ENCODE peak calls at places on chromosomes 12 and 14, in five cellular contexts. N is uterus, W is heart right ventricle, R is pancreas, Z is colonic mucosa. T is an unnamed sample.

GRCh38 chr14:37594238-37594915 is 672 bp downstream of the FOXA1 start:
- DNase-seq in N (no peak), W (peak; percentile 34), R (peak; percentile 59), Z (peak; percentile 91), T (peak; percentile 95)

GRCh38 chr12:125161712-125162023 is 96.4 kb downstream of the AACS start:
- DNase-seq in N (no peak), W (no peak), R (no peak), Z (no peak), T (no peak)

GRCh38 chr12:59036973-59037807 is 116.9 kb upstream of the LRIG3 start:
- DNase-seq in N (no peak), W (no peak), R (no peak), Z (no peak), T (no peak)

GRCh38 chr12:47758834-47759690 is at the start of gene RAPGEF3:
- DNase-seq in N (peak; percentile 84), W (peak; percentile 89), R (peak; percentile 95), Z (peak; percentile 89), T (peak; percentile 87)

GRCh38 chr12:117098361-117099217 is 627 bp downstream of the TESC start:
- DNase-seq in N (no peak), W (no peak), R (peak; percentile 93), Z (no peak), T (no peak)

GRCh38 chr14:23544511-23545447 is 6.8 kb downstream of the ZFHX2 start:
- DNase-seq in N (no peak), W (peak; percentile 66), R (no peak), Z (peak; percentile 52), T (peak; percentile 70)

GRCh38 chr12:67957383-67957782 is 31.9 kb upstream of the IFNG-AS1 start:
- DNase-seq in N (no peak), W (no peak), R (no peak), Z (no peak), T (no peak)

GRCh38 chr12:48988030-48988649 is 10.0 kb downstream of the WNT1 start:
- DNase-seq in N (no peak), W (no peak), R (peak; percentile 76), Z (peak; percentile 76), T (peak; percentile 53)

GRCh38 chr12:112852810-112853209 is 54.0 kb upstream of the OAS1 start:
- DNase-seq in N (no peak), W (no peak), R (no peak), Z (no peak), T (no peak)

GRCh38 chr14:75282166-75282547 is 3.5 kb downstream of the FOS start:
- DNase-seq in N (no peak), W (no peak), R (no peak), Z (no peak), T (peak; percentile 35)

GRCh38 chr12:44285321-44285720 is 449.4 kb downstream of the TMEM117 start:
- DNase-seq in N (no peak), W (no peak), R (no peak), Z (no peak), T (peak; percentile 2)

GRCh38 chr12:47837190-47838171 is 17.8 kb upstream of the HDAC7 start:
- DNase-seq in N (peak; percentile 79), W (peak; percentile 75), R (peak; percentile 76), Z (peak; percentile 73), T (peak; percentile 78)

GRCh38 chr12:117452071-117452470 is 90.6 kb upstream of the NOS1 start:
- DNase-seq in N (no peak), W (no peak), R (no peak), Z (no peak), T (no peak)

GRCh38 chr14:38839743-38840375 is 263.2 kb downstream of the SEC23A start:
- DNase-seq in N (no peak), W (no peak), R (no peak), Z (peak; percentile 29), T (peak; percentile 34)

GRCh38 chr14:97116546-97116945 is 319.4 kb downstream of the VRK1 start:
- DNase-seq in N (no peak), W (no peak), R (no peak), Z (no peak), T (no peak)

GRCh38 chr14:53615254-53615653 is 341.4 kb downstream of the BMP4 start:
- DNase-seq in N (no peak), W (no peak), R (no peak), Z (no peak), T (no peak)

GRCh38 chr14:93962701-93963601 is 13.4 kb downstream of the ASB2 start:
- DNase-seq in N (no peak), W (no peak), R (no peak), Z (no peak), T (peak; percentile 44)

GRCh38 chr12:52581066-52581465 is 7.4 kb upstream of the KRT74 start:
- DNase-seq in N (no peak), W (no peak), R (no peak), Z (no peak), T (no peak)

GRCh38 chr14:104598461-104599273 is 5.9 kb downstream of the TMEM179 start:
- DNase-seq in N (no peak), W (peak; percentile 2), R (peak; percentile 43), Z (no peak), T (no peak)

GRCh38 chr12:14367097-14367661 is 1.7 kb downstream of the ATF7IP start:
- DNase-seq in N (no peak), W (no peak), R (no peak), Z (no peak), T (peak; percentile 44)

GRCh38 chr12:51270067-51270846 is at the start of gene SMAGP:
- DNase-seq in N (peak; percentile 31), W (peak; percentile 64), R (peak; percentile 92), Z (peak; percentile 86), T (peak; percentile 76)

GRCh38 chr14:60396718-60397343 is 89.0 kb downstream of the C14orf39 start:
- DNase-seq in N (no peak), W (no peak), R (no peak), Z (no peak), T (no peak)

GRCh38 chr12:121184425-121184824 is 25.5 kb upstream of the P2RX4 start:
- DNase-seq in N (no peak), W (no peak), R (peak; percentile 50), Z (no peak), T (no peak)

GRCh38 chr14:100086361-100086760 is 21.1 kb downstream of the EVL start:
- DNase-seq in N (no peak), W (no peak), R (no peak), Z (no peak), T (no peak)

GRCh38 chr12:49519574-49519936 is 19.3 kb upstream of the KCNH3 start:
- DNase-seq in N (no peak), W (no peak), R (no peak), Z (no peak), T (no peak)

GRCh38 chr14:77099425-77100167 is 1.5 kb downstream of the CIPC start:
- DNase-seq in N (no peak), W (peak; percentile 44), R (no peak), Z (peak; percentile 50), T (peak; percentile 81)

GRCh38 chr12:14905269-14906004 is 19.8 kb upstream of the MGP start:
- DNase-seq in N (no peak), W (peak; percentile 65), R (no peak), Z (no peak), T (no peak)

GRCh38 chr12:94100254-94100653 is 48.1 kb upstream of the PLXNC1 start:
- DNase-seq in N (peak; percentile 70), W (no peak), R (no peak), Z (no peak), T (peak; percentile 75)

GRCh38 chr12:94783862-94784261 is 133.5 kb upstream of the TMCC3 start:
- DNase-seq in N (no peak), W (no peak), R (no peak), Z (no peak), T (no peak)

GRCh38 chr14:22025884-22026283 is 352.3 kb upstream of the OR4E1 start:
- DNase-seq in N (no peak), W (no peak), R (no peak), Z (no peak), T (no peak)
- H3K27me3 ChIP-seq in N (no peaks in the 10 kb centered on the region), W (peaks cover 17% of the 10 kb centered on the region), R (no peaks in the 10 kb centered on the region), Z (no peaks in the 10 kb centered on the region), T (no peaks in the 10 kb centered on the region)

DNA sequence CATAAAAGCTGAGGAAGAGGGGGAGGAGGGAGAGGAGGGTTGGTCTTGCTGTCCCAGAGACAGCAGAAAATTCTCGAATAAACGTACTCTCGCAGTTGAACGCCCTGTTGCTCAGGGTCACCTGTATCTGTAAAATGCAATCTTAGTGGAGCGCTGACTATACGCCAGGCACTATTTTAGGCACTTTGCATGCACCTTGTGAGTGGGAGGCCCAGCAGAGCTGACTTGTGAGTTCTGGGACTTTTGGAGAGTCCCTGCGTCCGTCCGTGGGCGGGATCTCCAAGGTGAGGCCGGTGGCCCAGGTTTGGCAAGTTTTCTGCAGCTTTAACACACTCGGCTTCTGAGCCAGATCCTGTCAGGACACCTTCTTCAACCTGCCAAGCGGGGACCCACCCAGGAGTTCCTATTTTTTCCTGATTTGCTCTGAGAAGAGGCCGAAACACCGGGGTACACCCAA is 32.5 kb upstream of the PLEKHG6 start:
- DNase-seq in N (peak; percentile 54), W (no peak), R (no peak), Z (peak; percentile 71), T (no peak)
- H3K4me3 ChIP-seq in N (peak overlapping the region; percentile 53), W (peak overlapping the region; percentile 68), R (peak overlapping the region; percentile 31), Z (peak overlapping the region; percentile 34), T (peak overlapping the region; percentile 36)

DNA sequence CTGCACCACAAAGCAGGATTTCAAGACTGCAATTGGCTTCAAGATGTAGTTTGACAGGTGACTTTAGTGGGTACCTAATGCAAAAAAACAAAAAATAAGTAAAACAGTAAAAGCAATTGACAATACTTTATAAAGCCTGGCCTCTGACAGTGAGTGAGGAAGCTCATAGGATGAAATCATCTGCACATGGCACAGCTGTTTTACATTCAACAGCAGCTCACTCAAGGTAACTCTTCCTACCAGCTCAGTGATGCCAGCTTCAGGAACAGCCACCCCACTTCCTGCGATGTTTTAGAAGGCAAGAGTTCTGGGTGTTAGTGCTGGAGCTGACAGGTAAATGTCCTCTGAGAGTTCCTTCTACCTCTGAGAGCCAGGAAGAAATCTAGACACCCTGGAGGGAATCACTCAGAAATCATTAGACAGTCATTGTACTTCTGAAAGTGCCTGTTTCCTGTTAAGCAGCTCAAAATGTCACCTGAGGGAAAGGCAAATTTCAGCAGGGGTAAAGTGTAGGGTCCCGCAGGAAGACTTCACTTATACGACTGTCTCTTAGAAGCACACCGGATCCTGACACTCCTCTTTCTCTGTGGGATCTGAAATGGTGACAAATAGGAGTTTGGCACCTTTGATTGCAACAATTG is 99.9 kb downstream of the FOXN3 start:
- DNase-seq in N (no peak), W (no peak), R (no peak), Z (no peak), T (no peak)
- H3K9me3 ChIP-seq in N (no peaks in the 10 kb centered on the region), W (no peaks in the 10 kb centered on the region), R (no peaks in the 10 kb centered on the region), Z (no peaks in the 10 kb centered on the region), T (no peaks in the 10 kb centered on the region)

GRCh38 chr12:130155416-130156073 is 6.7 kb upstream of the FZD10 start:
- DNase-seq in N (no peak), W (no peak), R (no peak), Z (no peak), T (no peak)

GRCh38 chr12:130153803-130154202 is 8.5 kb upstream of the FZD10 start:
- DNase-seq in N (no peak), W (no peak), R (no peak), Z (no peak), T (no peak)

GRCh38 chr12:130154276-130154675 is 8.0 kb upstream of the FZD10 start:
- DNase-seq in N (no peak), W (no peak), R (no peak), Z (no peak), T (no peak)

GRCh38 chr12:130147875-130148596 is 14.2 kb upstream of the FZD10 start:
- DNase-seq in N (no peak), W (no peak), R (no peak), Z (no peak), T (no peak)

DNA sequence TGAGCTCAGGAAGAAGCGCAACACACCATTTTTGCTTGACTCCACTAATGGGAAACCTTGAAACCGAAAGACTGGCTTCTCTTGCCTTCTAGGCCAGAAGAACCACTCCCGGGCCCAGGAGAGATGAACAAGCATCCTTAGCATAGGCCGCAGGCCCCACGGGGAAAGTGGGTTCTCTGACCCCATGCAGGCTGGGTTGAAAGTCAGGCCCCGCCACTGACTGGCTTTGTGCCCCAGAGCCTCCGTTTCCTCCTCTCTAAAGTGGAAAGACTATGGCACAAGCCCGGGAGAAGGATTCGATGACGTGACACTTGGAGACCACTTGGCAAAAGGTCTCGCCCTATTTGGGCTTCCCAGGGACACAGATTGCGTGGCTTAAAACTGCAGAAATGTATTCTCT is 9.9 kb upstream of the FZD10 start:
- DNase-seq in N (no peak), W (no peak), R (no peak), Z (no peak), T (no peak)
- H3K27me3 ChIP-seq in N (no peaks in the 10 kb centered on the region), W (peaks cover 52% of the 10 kb centered on the region), R (no peaks in the 10 kb centered on the region), Z (no peaks in the 10 kb centered on the region), T (peaks cover 2% of the 10 kb centered on the region)